ENCODE peak calls at places on chromosomes 7 and 10, in five cellular contexts. G, B, S, Z and M are unnamed samples.
A peak's percentile ranks its signal among the peaks of the same experiment; 100 is the strongest.

GRCh38 chr7:95012001-95012400 is 104.6 kb downstream of the PPP1R9A start:
- DNase-seq in Z (no peak), B (no peak), G (no peak), S (no peak), M (no peak)

GRCh38 chr7:67786021-67786420 is 789.4 kb downstream of the TYW1 start:
- DNase-seq in B (no peak), S (peak; percentile 73), Z (no peak), G (no peak), M (no peak)

GRCh38 chr7:102814025-102814471 is 65.2 kb downstream of the FAM185A start:
- DNase-seq in Z (peak; percentile 35), B (no peak), G (no peak), S (no peak), M (no peak)

GRCh38 chr10:100006241-100006886 is 3.4 kb downstream of the DNMBP start:
- DNase-seq in B (no peak), G (no peak), Z (peak; percentile 90), S (no peak), M (peak; percentile 88)

GRCh38 chr7:157703534-157704195 is 366.9 kb downstream of the DNAJB6 start:
- DNase-seq in B (no peak), G (peak; percentile 27), Z (no peak), S (no peak), M (no peak)

GRCh38 chr10:49512121-49512809 is 26.7 kb downstream of the ERCC6 start:
- DNase-seq in Z (peak; percentile 54), B (no peak), G (no peak), S (peak; percentile 6), M (no peak)

GRCh38 chr7:23093546-23093945 is 12.0 kb upstream of the KLHL7 start:
- DNase-seq in Z (no peak), G (no peak), B (no peak), S (no peak), M (no peak)

GRCh38 chr10:82942572-82943091 is 1067.6 kb downstream of the NRG3 start:
- DNase-seq in S (no peak), B (peak; percentile 20), Z (peak; percentile 67), G (no peak), M (peak; percentile 33)

GRCh38 chr7:4048336-4048735 is 633.8 kb upstream of the FOXK1 start:
- DNase-seq in B (no peak), G (no peak), Z (no peak), S (no peak), M (no peak)

GRCh38 chr10:31947144-31947926 is 18.7 kb upstream of the ARHGAP12 start:
- DNase-seq in B (no peak), S (no peak), G (no peak), Z (peak; percentile 96), M (peak; percentile 89)

GRCh38 chr10:101829561-101830315 is 11.5 kb upstream of the OGA start:
- DNase-seq in G (no peak), Z (no peak), S (no peak), B (peak; percentile 45), M (no peak)

GRCh38 chr10:132431537-132432175 is 34.7 kb downstream of the PWWP2B start:
- DNase-seq in Z (no peak), S (no peak), B (no peak), G (no peak), M (no peak)

GRCh38 chr7:37420931-37421330 is 27.7 kb downstream of the ELMO1 start:
- DNase-seq in Z (no peak), S (no peak), B (no peak), G (no peak), M (no peak)
- H3K4me3 ChIP-seq in Z (no peak overlapping the region), S (no peak overlapping the region), B (no peak overlapping the region), G (no peak overlapping the region), M (no peak overlapping the region)

DNA sequence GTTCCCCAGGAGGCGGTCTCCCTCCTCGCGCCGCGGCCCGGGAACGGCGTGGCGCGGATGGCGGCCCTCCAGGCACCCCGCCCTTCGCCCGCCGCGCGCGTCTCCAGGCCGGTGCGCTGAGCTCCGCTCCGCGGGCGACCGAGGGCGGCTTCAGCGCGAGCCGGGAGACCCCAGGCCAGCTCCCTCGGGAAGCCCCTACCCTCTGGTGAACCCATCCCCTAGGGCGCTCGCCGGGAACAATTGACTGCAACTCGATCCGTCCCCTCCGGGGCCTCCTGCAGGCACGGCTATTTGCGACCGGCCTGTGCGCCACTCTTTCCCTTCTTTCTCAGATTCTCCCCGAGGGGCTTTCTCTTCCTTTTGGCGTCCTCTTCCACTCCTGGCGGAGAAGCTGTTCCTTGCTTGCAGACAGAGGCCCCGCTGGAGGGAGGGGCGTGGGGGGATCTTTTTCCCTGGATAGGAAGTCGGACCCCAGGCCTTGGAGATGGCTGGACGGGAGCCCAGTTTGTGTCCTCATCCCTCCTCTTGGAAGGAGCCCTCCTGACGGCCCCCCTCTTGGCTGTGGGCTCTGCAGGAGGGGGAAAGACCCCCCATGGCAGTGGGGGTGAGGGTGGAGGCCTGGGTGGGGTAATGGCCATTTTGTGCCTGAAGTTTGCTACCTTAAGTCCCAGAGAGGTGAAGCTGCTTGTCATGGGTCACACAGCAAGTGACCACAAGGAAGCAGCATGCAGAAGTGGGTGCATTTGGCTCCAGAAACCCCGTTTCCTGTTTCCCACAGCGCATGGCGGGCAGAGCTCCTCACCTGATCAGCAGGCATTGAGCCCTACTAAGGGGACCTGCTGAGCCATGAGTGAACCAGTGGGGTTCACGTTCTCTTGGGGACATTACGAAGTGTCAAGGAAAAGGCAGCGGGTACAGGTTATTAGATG is 171.2 kb upstream of the TNRC18 start:
- DNase-seq in S (no peak), Z (peak; percentile 36), B (no peak), G (no peak), M (no peak)
- H3K4me3 ChIP-seq in S (peak overlapping the region; percentile 91), Z (peak overlapping the region; percentile 76), B (peak overlapping the region; percentile 77), G (peak overlapping the region; percentile 72), M (peak overlapping the region; percentile 81)

GRCh38 chr10:46024948-46025347 is 5.5 kb downstream of the NCOA4 start:
- DNase-seq in S (no peak), Z (no peak), B (no peak), G (no peak), M (no peak)

GRCh38 chr10:46030091-46030937 is at the start of gene NCOA4:
- DNase-seq in Z (peak; percentile 99), G (peak; percentile 98), B (peak; percentile 98), S (peak; percentile 98), M (peak; percentile 92)

GRCh38 chr10:46022978-46023702 is 7.3 kb downstream of the NCOA4 start:
- DNase-seq in Z (peak; percentile 94), B (peak; percentile 93), G (peak; percentile 95), S (peak; percentile 97), M (peak; percentile 82)

GRCh38 chr10:46028584-46029570 is 1.5 kb downstream of the NCOA4 start:
- DNase-seq in S (peak; percentile 24), Z (peak; percentile 82), B (no peak), G (no peak), M (no peak)

DNA sequence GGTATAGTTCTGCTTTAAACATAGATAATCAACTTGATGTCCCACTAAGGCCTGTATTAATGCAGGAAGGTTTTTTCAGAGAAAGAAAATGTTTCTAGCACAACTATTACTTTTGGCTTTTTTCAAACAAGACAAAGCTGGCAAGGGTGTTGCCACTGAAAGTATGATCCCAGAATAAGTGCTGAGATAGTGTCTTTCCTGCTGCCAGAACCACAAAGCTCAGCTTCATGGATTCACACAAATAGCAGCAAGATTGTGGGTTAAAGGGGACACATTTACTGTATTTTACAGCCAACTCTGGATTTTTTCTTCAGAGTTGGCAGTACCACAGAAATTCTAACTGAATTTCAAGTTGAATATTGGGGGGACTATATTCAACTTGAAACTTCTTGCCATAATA is 4.3 kb downstream of the NCOA4 start:
- DNase-seq in B (no peak), S (no peak), Z (no peak), G (no peak), M (no peak)
- H3K4me3 ChIP-seq in B (peak overlapping the region; percentile 29), S (no peak overlapping the region), Z (no peak overlapping the region), G (no peak overlapping the region), M (no peak overlapping the region)

GRCh38 chr7:142797799-142798377 is 27.1 kb downstream of the PRSS2 start:
- DNase-seq in Z (no peak), G (no peak), S (no peak), B (no peak), M (no peak)
- H3K4me3 ChIP-seq in Z (peak overlapping the region; percentile 50), G (peak overlapping the region; percentile 45), S (no peak overlapping the region), B (peak overlapping the region; percentile 60), M (no peak overlapping the region)